ENCODE peak calls at places on chromosomes 6 and 20, in six cellular contexts. P is uterus, K is WERI-Rb-1, I is testis, E is psoas muscle, Y is GM23338. W is an unnamed sample.

GRCh38 chr6:105868823-105869460 is 217.2 kb upstream of the PRDM1 start:
- DNase-seq in P (no peak), K (no peak), I (no peak), E (no peak), Y (no peak), W (no peak)

GRCh38 chr6:34947561-34947960 is 58.5 kb downstream of the ANKS1A start:
- DNase-seq in P (no peak), K (no peak), I (no peak), E (no peak), Y (no peak), W (no peak)

GRCh38 chr20:56422131-56422823 is 10.2 kb downstream of the CASS4 start:
- DNase-seq in P (no peak), K (no peak), I (no peak), E (no peak), Y (no peak), W (no peak)

GRCh38 chr6:42702200-42702599 is 20.2 kb downstream of the PRPH2 start:
- DNase-seq in P (no peak), K (no peak), I (no peak), E (no peak), Y (no peak), W (no peak)

GRCh38 chr6:138815797-138816528 is 20.1 kb downstream of the ECT2L start:
- DNase-seq in P (no peak), K (no peak), I (no peak), E (no peak), Y (peak; percentile 76), W (no peak)

GRCh38 chr6:151690303-151690702 is 117.2 kb upstream of the ESR1 start:
- DNase-seq in P (no peak), K (no peak), I (no peak), E (no peak), Y (no peak), W (no peak)

GRCh38 chr6:130937942-130938604 is 110.9 kb downstream of the SMLR1 start:
- DNase-seq in P (no peak), K (no peak), I (peak; percentile 47), E (no peak), Y (no peak), W (no peak)

GRCh38 chr6:20159781-20160540 is 52.3 kb downstream of the MBOAT1 start:
- DNase-seq in P (no peak), K (no peak), I (no peak), E (no peak), Y (no peak), W (no peak)

GRCh38 chr20:49656304-49656703 is 57.4 kb downstream of the B4GALT5 start:
- DNase-seq in P (no peak), K (no peak), I (no peak), E (no peak), Y (no peak), W (no peak)

GRCh38 chr20:51910202-51911050 is 108.1 kb upstream of the SALL4 start:
- DNase-seq in P (no peak), K (no peak), I (no peak), E (no peak), Y (peak; percentile 65), W (no peak)

GRCh38 chr6:31663087-31663960 is 1.5 kb downstream of the GPANK1 start:
- DNase-seq in P (no peak), K (no peak), I (no peak), E (no peak), Y (no peak), W (no peak)

GRCh38 chr6:170497845-170498281 is 55.2 kb downstream of the PSMB1 start:
- DNase-seq in P (no peak), K (peak; percentile 80), I (no peak), E (no peak), Y (peak; percentile 74), W (no peak)

GRCh38 chr6:2063547-2063946 is 181.9 kb downstream of the GMDS start:
- DNase-seq in P (no peak), K (no peak), I (no peak), E (no peak), Y (no peak), W (no peak)

GRCh38 chr6:148577687-148578488 is 168.9 kb upstream of the UST start:
- DNase-seq in P (peak; percentile 75), K (peak; percentile 81), I (peak; percentile 89), E (peak; percentile 78), Y (peak; percentile 95), W (peak; percentile 51)

GRCh38 chr6:110355727-110356126 is 2.4 kb downstream of the METTL24 start:
- DNase-seq in P (no peak), K (no peak), I (no peak), E (no peak), Y (peak; percentile 55), W (no peak)

GRCh38 chr20:19427913-19428800 is 215.7 kb downstream of the SLC24A3 start:
- DNase-seq in P (no peak), K (no peak), I (no peak), E (no peak), Y (no peak), W (no peak)

GRCh38 chr20:3923818-3924217 is 34.6 kb downstream of the PANK2 start:
- DNase-seq in P (no peak), K (no peak), I (no peak), E (no peak), Y (no peak), W (no peak)

GRCh38 chr6:30263734-30264133 is 50.5 kb upstream of the TRIM26 start:
- DNase-seq in P (no peak), K (no peak), I (no peak), E (no peak), Y (no peak), W (no peak)

GRCh38 chr6:113636357-113636824 is 220.8 kb upstream of the MARCKS start:
- DNase-seq in P (no peak), K (no peak), I (no peak), E (no peak), Y (no peak), W (no peak)

GRCh38 chr6:25788305-25788922 is 33.9 kb downstream of the SLC17A4 start:
- DNase-seq in P (no peak), K (peak; percentile 79), I (peak; percentile 45), E (no peak), Y (peak; percentile 84), W (no peak)

GRCh38 chr6:674956-675355 is 18.0 kb downstream of the EXOC2 start:
- DNase-seq in P (no peak), K (no peak), I (no peak), E (no peak), Y (peak; percentile 63), W (no peak)

GRCh38 chr20:19095762-19096161 is 116.7 kb upstream of the SLC24A3 start:
- DNase-seq in P (no peak), K (no peak), I (no peak), E (no peak), Y (peak; percentile 75), W (no peak)

GRCh38 chr20:25014816-25015215 is 22.3 kb upstream of the APMAP start:
- DNase-seq in P (peak; percentile 7), K (no peak), I (no peak), E (no peak), Y (no peak), W (no peak)

DNA sequence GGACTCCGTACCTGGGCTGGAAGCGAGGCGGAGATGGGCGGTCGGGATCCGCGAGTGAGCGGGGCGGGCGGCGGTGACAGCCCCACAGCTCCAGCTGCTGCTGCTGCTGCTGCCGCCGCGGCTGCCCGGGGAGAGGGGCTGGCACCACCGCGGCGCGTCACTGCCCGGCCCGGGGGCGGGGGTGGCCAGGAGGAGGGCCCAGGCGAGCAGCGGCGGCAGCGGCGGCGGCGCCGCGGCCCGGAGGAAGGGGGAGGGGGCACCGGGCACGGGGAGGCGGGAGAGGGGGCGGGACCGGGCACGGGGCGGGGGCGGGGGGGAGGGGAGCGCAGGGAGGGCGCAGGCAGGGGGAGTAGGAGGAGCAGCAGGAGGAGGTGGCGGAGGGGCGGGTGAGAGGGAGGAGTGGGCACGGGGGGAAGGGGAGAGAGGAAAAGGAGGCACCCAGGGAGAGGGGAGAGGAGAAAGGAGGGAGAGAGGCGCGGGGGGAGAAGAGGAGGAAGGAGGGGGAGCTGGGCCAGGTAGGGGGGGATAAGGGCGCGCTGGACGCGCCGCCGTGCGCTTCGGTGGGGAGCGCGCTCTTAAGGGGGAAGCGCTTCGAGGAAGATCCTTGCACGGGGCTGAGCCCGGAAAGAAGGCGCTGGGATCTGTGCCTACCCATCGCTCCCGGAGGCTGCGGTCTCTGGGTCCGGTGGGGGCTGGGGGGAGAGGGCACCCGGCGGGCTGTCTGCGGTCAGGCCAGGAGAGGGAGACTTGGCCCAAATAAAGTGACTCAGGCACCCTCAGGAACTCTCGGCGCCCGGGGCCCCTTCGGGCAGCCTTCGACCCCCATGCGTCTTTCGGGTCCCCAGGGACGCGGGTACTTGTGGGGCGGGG is 101.5 kb downstream of the NOL4L start:
- DNase-seq in P (peak; percentile 66), K (peak; percentile 97), I (peak; percentile 69), E (peak; percentile 62), Y (peak; percentile 96), W (peak; percentile 90)
- TF ChIP-seq CTCF in P (no peak), K (no peak), I (no peak), E (no peak), Y (no peak), W (no peak)

DNA sequence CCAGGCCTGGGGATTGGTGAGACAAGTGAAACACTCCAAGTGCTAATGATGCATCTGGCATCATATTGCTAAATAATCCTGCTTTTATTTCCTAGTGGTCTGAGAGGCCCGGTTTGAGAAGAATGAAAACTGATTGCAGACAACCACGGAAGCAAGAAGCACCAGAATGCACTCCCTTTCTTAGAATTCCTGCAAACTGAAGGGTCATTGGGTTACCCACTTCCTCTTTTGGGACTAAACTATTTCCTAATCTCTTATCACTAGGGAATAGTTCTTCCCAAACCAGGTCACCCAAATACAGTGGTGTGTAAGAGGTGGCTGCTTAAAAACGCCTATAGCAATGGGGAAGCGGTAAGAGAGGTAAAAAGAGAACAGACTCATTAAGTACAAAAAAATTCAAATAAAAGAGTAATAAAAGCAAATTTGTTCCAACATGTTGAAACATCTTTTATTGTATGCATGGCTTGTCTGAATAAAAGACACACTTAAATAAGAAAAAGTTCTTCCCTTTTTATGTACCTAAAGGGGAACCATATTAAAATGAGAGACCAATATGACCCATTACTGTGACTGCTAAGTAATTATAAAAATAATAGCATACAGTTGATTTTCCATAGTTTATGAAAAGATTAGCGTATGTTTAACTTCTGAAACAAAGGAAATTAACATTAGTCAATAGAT is 125.8 kb downstream of the MYB start:
- DNase-seq in P (no peak), K (no peak), I (no peak), E (no peak), Y (no peak), W (no peak)
- TF ChIP-seq CTCF in P (no peak), K (no peak), I (no peak), E (no peak), Y (no peak), W (no peak)

GRCh38 chr6:39377530-39377929 is 55.0 kb upstream of the KCNK16 start:
- DNase-seq in P (peak; percentile 65), K (peak; percentile 90), I (peak; percentile 84), E (peak; percentile 42), Y (peak; percentile 93), W (peak; percentile 34)
- TF ChIP-seq CTCF in P (peak; percentile 67), K (peak; percentile 94), I (peak; percentile 38), E (peak; percentile 58), Y (peak; percentile 97), W (peak; percentile 77)

DNA sequence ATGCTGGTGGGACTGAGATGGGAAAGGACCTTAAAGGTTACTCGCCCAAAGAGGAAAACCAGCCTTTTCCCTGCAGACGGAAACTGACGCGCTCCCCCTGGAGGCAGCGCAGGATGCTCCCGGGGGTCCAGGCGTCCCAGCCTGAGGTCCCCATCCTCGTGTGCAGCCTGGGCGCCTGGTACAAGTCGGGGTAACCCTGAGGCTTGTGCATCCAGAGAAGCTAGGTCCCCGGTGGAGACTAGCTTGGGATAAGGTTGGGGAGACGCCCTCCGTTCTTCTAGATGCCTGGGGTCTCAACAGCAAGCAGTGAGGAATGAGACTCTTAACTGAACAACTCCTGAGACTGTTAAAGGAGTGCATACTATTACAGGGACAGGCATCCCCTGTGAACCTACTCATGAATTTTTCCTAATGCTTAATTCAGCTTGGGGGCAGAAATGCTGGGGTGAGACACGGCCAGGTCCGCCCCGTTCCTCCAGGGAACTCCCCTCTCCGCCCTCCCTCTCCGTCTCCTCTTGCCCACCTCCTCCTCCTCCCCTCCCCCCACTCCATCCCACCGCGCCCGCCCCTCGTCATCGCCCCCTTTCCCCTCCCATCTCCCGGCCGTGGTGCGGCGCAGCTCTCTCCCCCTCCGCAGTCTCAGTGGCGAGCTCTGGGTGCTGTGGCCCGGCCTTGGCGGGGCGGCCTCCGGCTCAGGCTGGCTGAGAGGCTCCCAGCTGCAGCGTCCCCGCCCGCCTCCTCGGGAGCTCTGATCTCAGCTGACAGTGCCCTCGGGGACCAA is at the start of gene PRSS35:
- DNase-seq in P (peak; percentile 17), K (peak; percentile 72), I (peak; percentile 68), E (peak; percentile 36), Y (peak; percentile 89), W (peak; percentile 56)
- TF ChIP-seq CTCF in P (peak; percentile 12), K (peak; percentile 93), I (peak; percentile 45), E (peak; percentile 41), Y (peak; percentile 91), W (peak; percentile 85)

W was measured in progenitor cell of endocrine pancreas.